ENCODE peak calls at places on chromosomes 2 and 18, in four cellular contexts. K is GM18507, R is skeletal muscle cell, H is SW 1271. F is an unnamed sample.
A peak's percentile ranks its signal among the peaks of the same experiment; 100 is the strongest.

GRCh38 chr2:235165631-235166030 is 213.8 kb downstream of the SH3BP4 start:
- DNase-seq in R (no peak), H (no peak), K (no peak), F (no peak)

GRCh38 chr2:74884866-74885265 is 50.9 kb downstream of the HK2 start:
- DNase-seq in H (no peak), R (no peak), K (no peak), F (no peak)

GRCh38 chr2:65033178-65033577 is 23.0 kb upstream of the CEP68 start:
- DNase-seq in K (no peak), H (peak; percentile 18), R (no peak), F (no peak)

GRCh38 chr2:146158072-146158674 is 1638.3 kb upstream of the ZEB2 start:
- DNase-seq in K (no peak), H (no peak), R (no peak), F (no peak)

GRCh38 chr18:21575656-21576055 is 24.8 kb downstream of the ESCO1 start:
- DNase-seq in K (no peak), H (no peak), R (no peak), F (no peak)

GRCh38 chr2:11564864-11565567 is 31.2 kb downstream of the GREB1 start:
- DNase-seq in H (no peak), R (no peak), K (no peak), F (no peak)

GRCh38 chr18:41372266-41372665 is 582.8 kb upstream of the PIK3C3 start:
- DNase-seq in H (no peak), R (no peak), K (no peak), F (no peak)

GRCh38 chr18:55910328-55910727 is 322.3 kb upstream of the TCF4 start:
- DNase-seq in K (no peak), H (no peak), R (no peak), F (no peak)

GRCh38 chr2:100016756-100017155 is 125.6 kb downstream of the AFF3 start:
- DNase-seq in H (no peak), K (no peak), R (no peak), F (no peak)

GRCh38 chr2:88227446-88227845 is 57.3 kb downstream of the THNSL2 start:
- DNase-seq in R (peak; percentile 18), K (no peak), H (no peak), F (no peak)

GRCh38 chr2:190069936-190070696 is 7.6 kb upstream of the MSTN start:
- DNase-seq in K (no peak), R (peak; percentile 23), H (peak; percentile 77), F (no peak)

GRCh38 chr18:37864122-37864521 is 298.5 kb upstream of the CELF4 start:
- DNase-seq in H (no peak), K (no peak), R (no peak), F (no peak)

GRCh38 chr2:46490521-46491141 is 11.3 kb downstream of the TMEM247 start:
- DNase-seq in K (peak; percentile 43), R (no peak), H (no peak), F (peak; percentile 59)

GRCh38 chr2:159615936-159616733 is at the start of gene BAZ2B:
- DNase-seq in H (peak; percentile 35), R (peak; percentile 57), K (no peak), F (peak; percentile 26)

GRCh38 chr18:35542356-35542755 is 39.2 kb upstream of the GALNT1 start:
- DNase-seq in R (no peak), K (no peak), H (no peak), F (no peak)

GRCh38 chr2:177633910-177634294 is 241.3 kb downstream of the AGPS start:
- DNase-seq in K (no peak), H (no peak), R (no peak), F (no peak)

GRCh38 chr2:1648241-1649102 is 95.8 kb downstream of the PXDN start:
- DNase-seq in K (no peak), H (no peak), R (no peak), F (no peak)

GRCh38 chr2:219500135-219500534 is 1.4 kb downstream of the GMPPA start:
- DNase-seq in K (no peak), R (no peak), H (no peak), F (no peak)

GRCh38 chr2:149375801-149376349 is 45.5 kb downstream of the LYPD6 start:
- DNase-seq in R (no peak), H (no peak), K (no peak), F (no peak)

GRCh38 chr2:102736607-102737409 is 25.0 kb upstream of the TMEM182 start:
- DNase-seq in H (peak; percentile 67), K (peak; percentile 84), R (no peak), F (peak; percentile 69)

GRCh38 chr18:76660571-76661192 is 161.7 kb upstream of the ZNF236 start:
- DNase-seq in K (no peak), H (no peak), R (no peak), F (no peak)

GRCh38 chr2:105194022-105194681 is 47.4 kb upstream of the GPR45 start:
- DNase-seq in K (no peak), R (no peak), H (no peak), F (no peak)

GRCh38 chr2:46296216-46296839 is 879 bp upstream of the EPAS1 start:
- DNase-seq in H (peak; percentile 35), R (no peak), K (no peak), F (no peak)

GRCh38 chr18:8894823-8895222 is 189.5 kb downstream of the MTCL1 start:
- DNase-seq in K (no peak), H (no peak), R (no peak), F (no peak)

GRCh38 chr2:178413472-178414265 is 37.3 kb downstream of the PRKRA start:
- DNase-seq in K (peak; percentile 26), H (no peak), R (peak; percentile 45), F (peak; percentile 29)

GRCh38 chr18:48743046-48743445 is 204.2 kb downstream of the CTIF start:
- DNase-seq in K (no peak), R (no peak), H (no peak), F (no peak)

GRCh38 chr2:6526093-6526824 is 339.4 kb downstream of the CMPK2 start:
- DNase-seq in R (no peak), K (no peak), H (no peak), F (no peak)

GRCh38 chr2:74845217-74845751 is 11.4 kb downstream of the HK2 start:
- DNase-seq in R (peak; percentile 68), H (peak; percentile 96), K (no peak), F (no peak)

GRCh38 chr2:180655393-180655792 is 325.0 kb upstream of the UBE2E3 start:
- DNase-seq in H (no peak), R (no peak), K (no peak), F (no peak)

GRCh38 chr2:39107724-39108273 is 13.1 kb downstream of the SOS1 start:
- DNase-seq in K (no peak), R (no peak), H (no peak), F (no peak)

GRCh38 chr2:8582191-8582849 is 99.5 kb upstream of the ID2 start:
- DNase-seq in R (no peak), K (no peak), H (no peak), F (no peak)

GRCh38 chr2:9074930-9075329 is 71.4 kb upstream of the MBOAT2 start:
- DNase-seq in H (no peak), K (no peak), R (no peak), F (no peak)

GRCh38 chr18:77320960-77321559 is 71.4 kb downstream of the GALR1 start:
- DNase-seq in R (no peak), H (no peak), K (no peak), F (no peak)

GRCh38 chr2:96923810-96924774 is 54.2 kb upstream of the SEMA4C start:
- DNase-seq in R (no peak), H (no peak), K (no peak), F (no peak)

GRCh38 chr2:65315042-65315441 is 87.4 kb downstream of the ACTR2 start:
- DNase-seq in R (no peak), K (no peak), H (no peak), F (no peak)

GRCh38 chr2:24820175-24820513 is 26.9 kb downstream of the CENPO start:
- DNase-seq in R (no peak), H (no peak), K (no peak), F (no peak)

F was measured in GM19239.